ENCODE peak calls at places on chromosome 2, in four cellular contexts. One of them, this sample, is unnamed.

GRCh38 chr2:222670191-222671038 is 1.0 kb upstream of the MOGAT1 start:
- DNase-seq in CD4-positive, alpha-beta T cell: no peak
- DNase-seq in choroid plexus epithelial cell: no peak
- DNase-seq in AG09319: no peak
- DNase-seq in this sample: no peak

GRCh38 chr2:8416172-8416571 is 265.7 kb upstream of the ID2 start:
- DNase-seq in CD4-positive, alpha-beta T cell: no peak
- DNase-seq in choroid plexus epithelial cell: no peak
- DNase-seq in AG09319: no peak
- DNase-seq in this sample: no peak

GRCh38 chr2:73156539-73157124 is 43.9 kb upstream of the RAB11FIP5 start:
- DNase-seq in CD4-positive, alpha-beta T cell: peak; percentile 15
- DNase-seq in choroid plexus epithelial cell: peak; percentile 73
- DNase-seq in AG09319: peak; percentile 20
- DNase-seq in this sample: no peak

GRCh38 chr2:47512581-47513083 is 109.7 kb downstream of the MSH2 start:
- DNase-seq in CD4-positive, alpha-beta T cell: no peak
- DNase-seq in choroid plexus epithelial cell: peak; percentile 58
- DNase-seq in AG09319: no peak
- DNase-seq in this sample: no peak

GRCh38 chr2:165794520-165794882 is 454 bp upstream of the GALNT3 start:
- DNase-seq in CD4-positive, alpha-beta T cell: peak; percentile 4
- DNase-seq in choroid plexus epithelial cell: peak; percentile 55
- DNase-seq in AG09319: no peak
- DNase-seq in this sample: no peak

GRCh38 chr2:174603280-174603679 is 5.7 kb upstream of the WIPF1 start:
- DNase-seq in CD4-positive, alpha-beta T cell: peak; percentile 33
- DNase-seq in choroid plexus epithelial cell: peak; percentile 77
- DNase-seq in AG09319: no peak
- DNase-seq in this sample: no peak

GRCh38 chr2:217052856-217053577 is 193.2 kb upstream of the TNP1 start:
- DNase-seq in CD4-positive, alpha-beta T cell: no peak
- DNase-seq in choroid plexus epithelial cell: no peak
- DNase-seq in AG09319: no peak
- DNase-seq in this sample: no peak

GRCh38 chr2:95307036-95307435 is 9.9 kb downstream of the KCNIP3 start:
- DNase-seq in CD4-positive, alpha-beta T cell: no peak
- DNase-seq in choroid plexus epithelial cell: no peak
- DNase-seq in AG09319: no peak
- DNase-seq in this sample: no peak

GRCh38 chr2:1787799-1788477 is 43.6 kb upstream of the PXDN start:
- DNase-seq in CD4-positive, alpha-beta T cell: no peak
- DNase-seq in choroid plexus epithelial cell: no peak
- DNase-seq in AG09319: no peak
- DNase-seq in this sample: no peak

GRCh38 chr2:159290289-159290907 is 3.9 kb upstream of the WDSUB1 start:
- DNase-seq in CD4-positive, alpha-beta T cell: no peak
- DNase-seq in choroid plexus epithelial cell: peak; percentile 97
- DNase-seq in AG09319: peak; percentile 83
- DNase-seq in this sample: no peak

GRCh38 chr2:190723397-190724090 is 74.7 kb downstream of the NAB1 start:
- DNase-seq in CD4-positive, alpha-beta T cell: no peak
- DNase-seq in choroid plexus epithelial cell: no peak
- DNase-seq in AG09319: no peak
- DNase-seq in this sample: no peak

GRCh38 chr2:218833023-218833609 is 1.5 kb upstream of the PRKAG3 start:
- DNase-seq in CD4-positive, alpha-beta T cell: no peak
- DNase-seq in choroid plexus epithelial cell: no peak
- DNase-seq in AG09319: no peak
- DNase-seq in this sample: no peak

GRCh38 chr2:68943581-68944568 is 8.8 kb downstream of the GKN2 start:
- DNase-seq in CD4-positive, alpha-beta T cell: peak; percentile 40
- DNase-seq in choroid plexus epithelial cell: peak; percentile 74
- DNase-seq in AG09319: no peak
- DNase-seq in this sample: peak; percentile 31

GRCh38 chr2:215728504-215729065 is 284.8 kb downstream of the MREG start:
- DNase-seq in CD4-positive, alpha-beta T cell: no peak
- DNase-seq in choroid plexus epithelial cell: peak; percentile 100
- DNase-seq in AG09319: peak; percentile 89
- DNase-seq in this sample: no peak

GRCh38 chr2:11583840-11584529 is 50.1 kb downstream of the GREB1 start:
- DNase-seq in CD4-positive, alpha-beta T cell: peak; percentile 30
- DNase-seq in choroid plexus epithelial cell: peak; percentile 98
- DNase-seq in AG09319: peak; percentile 81
- DNase-seq in this sample: peak; percentile 69

GRCh38 chr2:205613970-205614559 is 68.2 kb upstream of the NRP2 start:
- DNase-seq in CD4-positive, alpha-beta T cell: no peak
- DNase-seq in choroid plexus epithelial cell: no peak
- DNase-seq in AG09319: no peak
- DNase-seq in this sample: no peak

GRCh38 chr2:225400060-225400511 is 576 bp downstream of the NYAP2 start:
- DNase-seq in CD4-positive, alpha-beta T cell: no peak
- DNase-seq in choroid plexus epithelial cell: peak; percentile 83
- DNase-seq in AG09319: no peak
- DNase-seq in this sample: no peak

GRCh38 chr2:151857650-151858049 is 29.4 kb upstream of the ARL5A start:
- DNase-seq in CD4-positive, alpha-beta T cell: no peak
- DNase-seq in choroid plexus epithelial cell: no peak
- DNase-seq in AG09319: no peak
- DNase-seq in this sample: no peak

GRCh38 chr2:26636935-26637334 is 4.2 kb downstream of the CIB4 start:
- DNase-seq in CD4-positive, alpha-beta T cell: no peak
- DNase-seq in choroid plexus epithelial cell: no peak
- DNase-seq in AG09319: no peak
- DNase-seq in this sample: no peak

GRCh38 chr2:134402385-134402784 is 148.5 kb downstream of the MGAT5 start:
- DNase-seq in CD4-positive, alpha-beta T cell: no peak
- DNase-seq in choroid plexus epithelial cell: peak; percentile 83
- DNase-seq in AG09319: peak; percentile 52
- DNase-seq in this sample: no peak

GRCh38 chr2:17962874-17963273 is 84.4 kb downstream of the KCNS3 start:
- DNase-seq in CD4-positive, alpha-beta T cell: no peak
- DNase-seq in choroid plexus epithelial cell: peak; percentile 24
- DNase-seq in AG09319: no peak
- DNase-seq in this sample: no peak

GRCh38 chr2:179974743-179975142 is 32.4 kb downstream of the CWC22 start:
- DNase-seq in CD4-positive, alpha-beta T cell: no peak
- DNase-seq in choroid plexus epithelial cell: peak; percentile 40
- DNase-seq in AG09319: no peak
- DNase-seq in this sample: no peak

GRCh38 chr2:64514018-64514417 is 10.1 kb upstream of the AFTPH start:
- DNase-seq in CD4-positive, alpha-beta T cell: no peak
- DNase-seq in choroid plexus epithelial cell: no peak
- DNase-seq in AG09319: no peak
- DNase-seq in this sample: no peak

GRCh38 chr2:211709394-211709793 is 829.2 kb downstream of the ERBB4 start:
- DNase-seq in CD4-positive, alpha-beta T cell: no peak
- DNase-seq in choroid plexus epithelial cell: no peak
- DNase-seq in AG09319: no peak
- DNase-seq in this sample: no peak

GRCh38 chr2:105915005-105915558 is 170.4 kb downstream of the NCK2 start:
- DNase-seq in CD4-positive, alpha-beta T cell: no peak
- DNase-seq in choroid plexus epithelial cell: no peak
- DNase-seq in AG09319: no peak
- DNase-seq in this sample: no peak

GRCh38 chr2:213019368-213019767 is 132.0 kb downstream of the IKZF2 start:
- DNase-seq in CD4-positive, alpha-beta T cell: no peak
- DNase-seq in choroid plexus epithelial cell: no peak
- DNase-seq in AG09319: no peak
- DNase-seq in this sample: no peak

DNA sequence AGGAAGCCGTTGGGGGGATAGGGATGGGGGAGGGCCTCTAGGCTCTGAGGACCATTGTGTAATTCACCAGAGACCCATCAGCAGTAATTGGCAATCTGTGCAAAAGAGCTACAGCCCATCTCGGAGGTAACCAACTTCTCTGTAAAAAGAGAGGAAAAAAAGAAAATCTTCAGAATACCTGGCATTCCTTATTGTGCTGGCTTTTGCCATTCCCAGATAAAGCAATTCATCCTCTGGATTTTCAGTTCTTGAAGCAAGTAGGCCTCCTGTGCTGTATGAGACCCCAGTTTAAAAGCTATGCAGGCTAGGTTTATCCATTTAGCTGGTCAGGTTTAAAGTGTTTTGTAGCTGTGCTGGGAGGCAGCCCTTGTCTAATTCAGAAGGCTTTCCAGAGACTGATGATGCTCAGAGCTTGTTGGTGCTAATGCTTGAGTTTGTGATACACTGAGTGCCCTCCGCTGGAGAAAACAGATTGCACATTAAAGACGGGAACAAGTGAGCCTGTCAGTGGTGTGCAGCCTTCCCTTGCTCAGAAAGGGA is at the start of gene LRRTM4:
- DNase-seq in CD4-positive, alpha-beta T cell: no peak
- DNase-seq in choroid plexus epithelial cell: no peak
- DNase-seq in AG09319: no peak
- DNase-seq in this sample: no peak
- TF ChIP-seq CTCF in CD4-positive, alpha-beta T cell: no peak
- TF ChIP-seq CTCF in choroid plexus epithelial cell: no peak
- TF ChIP-seq CTCF in AG09319: no peak
- TF ChIP-seq CTCF in this sample: no peak

GRCh38 chr2:98571121-98571701 is 37.1 kb downstream of the COA5 start:
- DNase-seq in CD4-positive, alpha-beta T cell: no peak
- DNase-seq in choroid plexus epithelial cell: no peak
- DNase-seq in AG09319: no peak
- DNase-seq in this sample: no peak

GRCh38 chr2:98570356-98570755 is 38.0 kb downstream of the COA5 start:
- DNase-seq in CD4-positive, alpha-beta T cell: no peak
- DNase-seq in choroid plexus epithelial cell: no peak
- DNase-seq in AG09319: no peak
- DNase-seq in this sample: no peak

GRCh38 chr2:98568161-98568956 is 40.0 kb downstream of the COA5 start:
- DNase-seq in CD4-positive, alpha-beta T cell: no peak
- DNase-seq in choroid plexus epithelial cell: peak; percentile 16
- DNase-seq in AG09319: no peak
- DNase-seq in this sample: no peak

GRCh38 chr2:98569915-98570314 is 38.4 kb downstream of the COA5 start:
- DNase-seq in CD4-positive, alpha-beta T cell: no peak
- DNase-seq in choroid plexus epithelial cell: no peak
- DNase-seq in AG09319: no peak
- DNase-seq in this sample: no peak

DNA sequence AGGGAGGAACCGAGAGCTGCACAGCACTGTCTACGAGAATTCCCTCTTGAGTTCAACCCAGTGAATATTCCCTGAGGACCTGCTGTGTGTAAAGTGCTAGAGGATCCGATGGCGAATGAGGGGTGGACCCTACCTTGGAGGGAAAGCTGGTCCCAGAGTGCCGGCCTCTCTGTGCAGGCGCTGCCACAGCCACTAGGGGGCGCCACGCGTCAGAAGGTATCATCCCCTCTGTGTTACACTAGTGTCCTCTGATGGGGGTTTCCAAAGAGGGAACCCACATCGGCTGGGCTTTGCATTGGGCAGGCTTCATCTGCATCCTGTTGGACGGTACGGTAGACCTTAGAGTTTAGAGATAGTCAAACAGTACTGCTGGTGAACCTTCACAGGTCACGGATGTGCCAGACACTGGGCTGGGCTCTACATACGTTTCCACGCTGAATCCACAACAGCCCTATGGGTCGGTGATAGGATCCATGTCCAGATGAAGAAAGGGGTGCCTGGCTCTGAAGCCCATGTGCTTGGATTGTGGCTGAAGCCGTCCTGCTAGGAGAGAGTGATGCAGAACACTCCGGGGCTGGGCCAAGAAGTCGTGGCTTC is 39.0 kb downstream of the COA5 start:
- DNase-seq in CD4-positive, alpha-beta T cell: peak; percentile 66
- DNase-seq in choroid plexus epithelial cell: peak; percentile 22
- DNase-seq in AG09319: no peak
- DNase-seq in this sample: peak; percentile 38
- TF ChIP-seq CTCF in CD4-positive, alpha-beta T cell: peak; percentile 93
- TF ChIP-seq CTCF in choroid plexus epithelial cell: peak; percentile 85
- TF ChIP-seq CTCF in AG09319: peak; percentile 81
- TF ChIP-seq CTCF in this sample: no peak

DNA sequence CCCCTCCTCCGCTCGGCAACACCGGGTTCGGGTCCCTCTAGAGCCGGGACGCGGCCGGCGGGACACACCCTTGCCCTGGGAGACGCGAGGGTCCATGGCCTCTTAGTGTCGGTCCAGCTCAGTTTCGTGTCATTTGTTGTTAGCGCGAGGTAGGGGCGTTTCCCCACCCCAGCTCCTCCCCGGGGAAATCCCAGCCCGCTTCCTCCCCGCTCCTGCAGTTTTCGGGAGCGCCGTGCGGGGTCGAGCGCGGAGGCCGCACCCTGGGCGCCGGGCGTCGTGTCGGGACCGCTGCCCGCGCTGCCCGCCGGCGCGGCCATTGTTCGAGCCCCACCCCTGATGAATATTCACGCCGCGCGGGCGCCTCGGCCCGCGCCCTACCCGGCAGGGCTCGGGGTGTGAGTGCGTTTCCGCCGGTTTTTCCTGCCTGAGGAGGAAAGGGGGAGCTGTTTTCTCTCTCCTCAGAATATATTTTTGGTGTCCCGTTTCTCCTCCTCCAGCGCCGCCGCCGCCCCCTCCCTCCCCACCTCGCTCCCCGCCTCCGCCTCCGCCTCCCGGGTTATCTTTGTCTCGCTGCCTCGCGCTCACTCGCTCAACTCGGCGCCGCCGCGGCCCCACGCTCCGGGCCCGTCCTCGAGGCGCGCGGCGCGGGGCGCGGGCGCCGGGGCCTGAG is at the start of gene MAP4K4:
- DNase-seq in CD4-positive, alpha-beta T cell: peak; percentile 78
- DNase-seq in choroid plexus epithelial cell: peak; percentile 85
- DNase-seq in AG09319: peak; percentile 49
- DNase-seq in this sample: peak; percentile 42
- TF ChIP-seq CTCF in CD4-positive, alpha-beta T cell: no peak
- TF ChIP-seq CTCF in choroid plexus epithelial cell: peak; percentile 49
- TF ChIP-seq CTCF in AG09319: peak; percentile 32
- TF ChIP-seq CTCF in this sample: no peak

GRCh38 chr2:111954602-111955332 is 56.4 kb downstream of the MERTK start:
- DNase-seq in CD4-positive, alpha-beta T cell: no peak
- DNase-seq in choroid plexus epithelial cell: no peak
- DNase-seq in AG09319: no peak
- DNase-seq in this sample: no peak

GRCh38 chr2:111957872-111958354 is 59.5 kb downstream of the MERTK start:
- DNase-seq in CD4-positive, alpha-beta T cell: no peak
- DNase-seq in choroid plexus epithelial cell: no peak
- DNase-seq in AG09319: no peak
- DNase-seq in this sample: no peak

GRCh38 chr2:111952871-111953497 is 54.6 kb downstream of the MERTK start:
- DNase-seq in CD4-positive, alpha-beta T cell: no peak
- DNase-seq in choroid plexus epithelial cell: no peak
- DNase-seq in AG09319: no peak
- DNase-seq in this sample: no peak

GRCh38 chr2:111961663-111962062 is 63.3 kb downstream of the MERTK start:
- DNase-seq in CD4-positive, alpha-beta T cell: no peak
- DNase-seq in choroid plexus epithelial cell: peak; percentile 2
- DNase-seq in AG09319: no peak
- DNase-seq in this sample: no peak

GRCh38 chr2:111958901-111959300 is 60.5 kb downstream of the MERTK start:
- DNase-seq in CD4-positive, alpha-beta T cell: no peak
- DNase-seq in choroid plexus epithelial cell: no peak
- DNase-seq in AG09319: no peak
- DNase-seq in this sample: no peak
- TF ChIP-seq CTCF in CD4-positive, alpha-beta T cell: no peak
- TF ChIP-seq CTCF in choroid plexus epithelial cell: peak; percentile 27
- TF ChIP-seq CTCF in AG09319: peak; percentile 2
- TF ChIP-seq CTCF in this sample: no peak

GRCh38 chr2:121605820-121606733 is 43.2 kb downstream of the CLASP1 start:
- DNase-seq in CD4-positive, alpha-beta T cell: no peak
- DNase-seq in choroid plexus epithelial cell: no peak
- DNase-seq in AG09319: no peak
- DNase-seq in this sample: no peak
- TF ChIP-seq CTCF in CD4-positive, alpha-beta T cell: no peak
- TF ChIP-seq CTCF in choroid plexus epithelial cell: no peak
- TF ChIP-seq CTCF in AG09319: no peak
- TF ChIP-seq CTCF in this sample: no peak

This sample was measured in omental fat pad.